ENCODE peak calls at places on chromosomes 3 and 15, in ten cellular contexts. One of them, this sample, is unnamed.

GRCh38 chr3:160343132-160343531 is 55.9 kb downstream of the IFT80 start:
- DNase-seq in cardiac fibroblast: peak
- DNase-seq in activated T-cell treated with anti-CD3 and anti-CD28 coated beads for 24 hours: no peak
- DNase-seq in ELR: peak
- DNase-seq in hypothalamus: no peak
- DNase-seq in H7: no peak
- DNase-seq in glutamatergic neuron: no peak
- DNase-seq in PC-9: no peak
- DNase-seq in T-helper 1 cell: no peak
- DNase-seq in HS-27A: no peak
- DNase-seq in this sample: peak

GRCh38 chr15:60962087-60962486 is 267.0 kb downstream of the RORA start:
- DNase-seq in hypothalamus: no peak
- DNase-seq in PC-9: no peak
- DNase-seq in glutamatergic neuron: no peak
- DNase-seq in activated T-cell treated with anti-CD3 and anti-CD28 coated beads for 24 hours: no peak
- DNase-seq in ELR: no peak
- DNase-seq in T-helper 1 cell: no peak
- DNase-seq in HS-27A: no peak
- DNase-seq in H7: no peak
- DNase-seq in cardiac fibroblast: no peak
- DNase-seq in this sample: no peak

GRCh38 chr3:128616516-128617269 is 33.9 kb downstream of the RPN1 start:
- DNase-seq in HS-27A: no peak
- DNase-seq in PC-9: no peak
- DNase-seq in H7: no peak
- DNase-seq in activated T-cell treated with anti-CD3 and anti-CD28 coated beads for 24 hours: no peak
- DNase-seq in hypothalamus: no peak
- DNase-seq in cardiac fibroblast: no peak
- DNase-seq in T-helper 1 cell: no peak
- DNase-seq in glutamatergic neuron: no peak
- DNase-seq in ELR: no peak
- DNase-seq in this sample: no peak

GRCh38 chr3:125645613-125646012 is 50.3 kb upstream of the OSBPL11 start:
- DNase-seq in H7: no peak
- DNase-seq in ELR: no peak
- DNase-seq in HS-27A: no peak
- DNase-seq in T-helper 1 cell: no peak
- DNase-seq in cardiac fibroblast: no peak
- DNase-seq in PC-9: no peak
- DNase-seq in glutamatergic neuron: no peak
- DNase-seq in activated T-cell treated with anti-CD3 and anti-CD28 coated beads for 24 hours: no peak
- DNase-seq in hypothalamus: no peak
- DNase-seq in this sample: no peak

GRCh38 chr15:75606711-75607684 is 18.5 kb downstream of the SNUPN start:
- DNase-seq in activated T-cell treated with anti-CD3 and anti-CD28 coated beads for 24 hours: no peak
- DNase-seq in glutamatergic neuron: no peak
- DNase-seq in H7: no peak
- DNase-seq in T-helper 1 cell: no peak
- DNase-seq in cardiac fibroblast: no peak
- DNase-seq in PC-9: no peak
- DNase-seq in hypothalamus: no peak
- DNase-seq in HS-27A: no peak
- DNase-seq in ELR: peak
- DNase-seq in this sample: no peak

GRCh38 chr15:58066042-58066867 is 744 bp upstream of the ALDH1A2 start:
- DNase-seq in HS-27A: peak
- DNase-seq in PC-9: peak
- DNase-seq in hypothalamus: peak
- DNase-seq in activated T-cell treated with anti-CD3 and anti-CD28 coated beads for 24 hours: peak
- DNase-seq in cardiac fibroblast: peak
- DNase-seq in H7: peak
- DNase-seq in T-helper 1 cell: peak
- DNase-seq in ELR: peak
- DNase-seq in glutamatergic neuron: peak
- DNase-seq in this sample: no peak

GRCh38 chr3:150721285-150722130 is 17.8 kb upstream of the ERICH6 start:
- DNase-seq in HS-27A: no peak
- DNase-seq in glutamatergic neuron: peak
- DNase-seq in ELR: peak
- DNase-seq in activated T-cell treated with anti-CD3 and anti-CD28 coated beads for 24 hours: no peak
- DNase-seq in T-helper 1 cell: peak
- DNase-seq in hypothalamus: no peak
- DNase-seq in cardiac fibroblast: peak
- DNase-seq in PC-9: no peak
- DNase-seq in H7: peak
- DNase-seq in this sample: peak

GRCh38 chr15:36622247-36622795 is 42.9 kb downstream of the CDIN1 start:
- DNase-seq in glutamatergic neuron: no peak
- DNase-seq in activated T-cell treated with anti-CD3 and anti-CD28 coated beads for 24 hours: no peak
- DNase-seq in HS-27A: no peak
- DNase-seq in hypothalamus: no peak
- DNase-seq in PC-9: no peak
- DNase-seq in H7: no peak
- DNase-seq in ELR: no peak
- DNase-seq in cardiac fibroblast: no peak
- DNase-seq in T-helper 1 cell: no peak
- DNase-seq in this sample: no peak

GRCh38 chr3:157127831-157128767 is 31.8 kb downstream of the CCNL1 start:
- DNase-seq in PC-9: peak
- DNase-seq in H7: no peak
- DNase-seq in cardiac fibroblast: peak
- DNase-seq in T-helper 1 cell: peak
- DNase-seq in activated T-cell treated with anti-CD3 and anti-CD28 coated beads for 24 hours: peak
- DNase-seq in HS-27A: peak
- DNase-seq in glutamatergic neuron: no peak
- DNase-seq in ELR: peak
- DNase-seq in hypothalamus: no peak
- DNase-seq in this sample: peak

GRCh38 chr15:100131321-100132224 is 210.2 kb downstream of the ADAMTS17 start:
- DNase-seq in PC-9: peak
- DNase-seq in activated T-cell treated with anti-CD3 and anti-CD28 coated beads for 24 hours: peak
- DNase-seq in ELR: no peak
- DNase-seq in cardiac fibroblast: peak
- DNase-seq in glutamatergic neuron: no peak
- DNase-seq in T-helper 1 cell: no peak
- DNase-seq in H7: peak
- DNase-seq in HS-27A: no peak
- DNase-seq in hypothalamus: peak
- DNase-seq in this sample: no peak

GRCh38 chr15:35738370-35738769 is 192.4 kb upstream of the DPH6 start:
- DNase-seq in activated T-cell treated with anti-CD3 and anti-CD28 coated beads for 24 hours: no peak
- DNase-seq in ELR: peak
- DNase-seq in HS-27A: peak
- DNase-seq in glutamatergic neuron: no peak
- DNase-seq in H7: no peak
- DNase-seq in hypothalamus: no peak
- DNase-seq in PC-9: peak
- DNase-seq in T-helper 1 cell: no peak
- DNase-seq in cardiac fibroblast: peak
- DNase-seq in this sample: no peak

GRCh38 chr15:101172421-101173097 is 79.3 kb downstream of the CHSY1 start:
- DNase-seq in ELR: no peak
- DNase-seq in activated T-cell treated with anti-CD3 and anti-CD28 coated beads for 24 hours: no peak
- DNase-seq in cardiac fibroblast: peak
- DNase-seq in H7: no peak
- DNase-seq in HS-27A: no peak
- DNase-seq in PC-9: no peak
- DNase-seq in T-helper 1 cell: no peak
- DNase-seq in hypothalamus: no peak
- DNase-seq in glutamatergic neuron: peak
- DNase-seq in this sample: no peak

GRCh38 chr15:101579766-101580165 is 72.4 kb downstream of the TM2D3 start:
- DNase-seq in cardiac fibroblast: no peak
- DNase-seq in H7: no peak
- DNase-seq in activated T-cell treated with anti-CD3 and anti-CD28 coated beads for 24 hours: no peak
- DNase-seq in HS-27A: peak
- DNase-seq in glutamatergic neuron: no peak
- DNase-seq in T-helper 1 cell: no peak
- DNase-seq in ELR: peak
- DNase-seq in PC-9: peak
- DNase-seq in hypothalamus: no peak
- DNase-seq in this sample: no peak

GRCh38 chr3:102926618-102927017 is 491.8 kb downstream of the ZPLD1 start:
- DNase-seq in cardiac fibroblast: no peak
- DNase-seq in HS-27A: no peak
- DNase-seq in H7: no peak
- DNase-seq in activated T-cell treated with anti-CD3 and anti-CD28 coated beads for 24 hours: no peak
- DNase-seq in T-helper 1 cell: no peak
- DNase-seq in glutamatergic neuron: no peak
- DNase-seq in hypothalamus: no peak
- DNase-seq in ELR: no peak
- DNase-seq in PC-9: no peak
- DNase-seq in this sample: no peak

GRCh38 chr3:192819001-192819569 is 91.7 kb upstream of the FGF12 start:
- DNase-seq in ELR: peak
- DNase-seq in PC-9: peak
- DNase-seq in hypothalamus: no peak
- DNase-seq in glutamatergic neuron: no peak
- DNase-seq in T-helper 1 cell: peak
- DNase-seq in H7: no peak
- DNase-seq in activated T-cell treated with anti-CD3 and anti-CD28 coated beads for 24 hours: peak
- DNase-seq in HS-27A: no peak
- DNase-seq in cardiac fibroblast: peak
- DNase-seq in this sample: no peak

GRCh38 chr15:39455502-39455991 is 125.3 kb upstream of the THBS1 start:
- DNase-seq in activated T-cell treated with anti-CD3 and anti-CD28 coated beads for 24 hours: no peak
- DNase-seq in HS-27A: no peak
- DNase-seq in H7: no peak
- DNase-seq in glutamatergic neuron: no peak
- DNase-seq in cardiac fibroblast: peak
- DNase-seq in hypothalamus: no peak
- DNase-seq in T-helper 1 cell: no peak
- DNase-seq in ELR: peak
- DNase-seq in PC-9: no peak
- DNase-seq in this sample: no peak

GRCh38 chr3:143896486-143896885 is 48.2 kb upstream of the SLC9A9 start:
- DNase-seq in ELR: no peak
- DNase-seq in glutamatergic neuron: no peak
- DNase-seq in hypothalamus: no peak
- DNase-seq in activated T-cell treated with anti-CD3 and anti-CD28 coated beads for 24 hours: no peak
- DNase-seq in PC-9: no peak
- DNase-seq in HS-27A: no peak
- DNase-seq in cardiac fibroblast: peak
- DNase-seq in H7: no peak
- DNase-seq in T-helper 1 cell: no peak
- DNase-seq in this sample: no peak

GRCh38 chr3:155553800-155554199 is 191.1 kb downstream of the PLCH1 start:
- DNase-seq in cardiac fibroblast: no peak
- DNase-seq in glutamatergic neuron: no peak
- DNase-seq in hypothalamus: no peak
- DNase-seq in ELR: no peak
- DNase-seq in HS-27A: no peak
- DNase-seq in activated T-cell treated with anti-CD3 and anti-CD28 coated beads for 24 hours: no peak
- DNase-seq in PC-9: no peak
- DNase-seq in H7: no peak
- DNase-seq in T-helper 1 cell: no peak
- DNase-seq in this sample: no peak

This sample was measured in DMS79.